ENCODE peak calls at places on chromosomes 2 and 18, in five cellular contexts. One of them, this sample, is unnamed.

GRCh38 chr2:198916548-198916947 is 541.2 kb downstream of the SATB2 start:
- DNase-seq in glutamatergic neuron: peak; percentile 31
- DNase-seq in neural crest cell: no peak
- DNase-seq in natural killer cell: no peak
- DNase-seq in kidney: no peak
- DNase-seq in this sample: no peak

GRCh38 chr2:171963198-171963597 is 36.6 kb upstream of the METAP1D start:
- DNase-seq in glutamatergic neuron: no peak
- DNase-seq in neural crest cell: no peak
- DNase-seq in natural killer cell: no peak
- DNase-seq in kidney: no peak
- DNase-seq in this sample: no peak

GRCh38 chr2:240429341-240429871 is 6.1 kb upstream of the GPC1 start:
- DNase-seq in glutamatergic neuron: no peak
- DNase-seq in neural crest cell: no peak
- DNase-seq in natural killer cell: no peak
- DNase-seq in kidney: peak; percentile 30
- DNase-seq in this sample: no peak

GRCh38 chr2:185668710-185669109 is 69.9 kb upstream of the FSIP2 start:
- DNase-seq in glutamatergic neuron: no peak
- DNase-seq in neural crest cell: no peak
- DNase-seq in natural killer cell: no peak
- DNase-seq in kidney: no peak
- DNase-seq in this sample: no peak

GRCh38 chr2:860259-860855 is 90.3 kb upstream of the SNTG2 start:
- DNase-seq in glutamatergic neuron: no peak
- DNase-seq in neural crest cell: no peak
- DNase-seq in natural killer cell: no peak
- DNase-seq in kidney: no peak
- DNase-seq in this sample: no peak

GRCh38 chr2:133780099-133780996 is 212.1 kb upstream of the NCKAP5 start:
- DNase-seq in glutamatergic neuron: peak; percentile 46
- DNase-seq in neural crest cell: peak; percentile 78
- DNase-seq in natural killer cell: no peak
- DNase-seq in kidney: no peak
- DNase-seq in this sample: peak; percentile 19

GRCh38 chr2:197102202-197102601 is 175.7 kb upstream of the PGAP1 start:
- DNase-seq in glutamatergic neuron: no peak
- DNase-seq in neural crest cell: no peak
- DNase-seq in natural killer cell: no peak
- DNase-seq in kidney: no peak
- DNase-seq in this sample: no peak

GRCh38 chr2:219619235-219619634 is 8.2 kb upstream of the SLC4A3 start:
- DNase-seq in glutamatergic neuron: no peak
- DNase-seq in neural crest cell: no peak
- DNase-seq in natural killer cell: no peak
- DNase-seq in kidney: no peak
- DNase-seq in this sample: no peak

GRCh38 chr2:168346725-168347477 is 99.5 kb upstream of the STK39 start:
- DNase-seq in glutamatergic neuron: peak; percentile 75
- DNase-seq in neural crest cell: peak; percentile 73
- DNase-seq in natural killer cell: peak; percentile 50
- DNase-seq in kidney: peak; percentile 73
- DNase-seq in this sample: peak; percentile 65

GRCh38 chr2:240561325-240561971 is 1.3 kb downstream of the DUSP28 start:
- DNase-seq in glutamatergic neuron: no peak
- DNase-seq in neural crest cell: no peak
- DNase-seq in natural killer cell: no peak
- DNase-seq in kidney: peak; percentile 32
- DNase-seq in this sample: no peak

GRCh38 chr2:238160206-238161129 is 1.7 kb downstream of the ERFE start:
- DNase-seq in glutamatergic neuron: peak; percentile 65
- DNase-seq in neural crest cell: peak; percentile 54
- DNase-seq in natural killer cell: no peak
- DNase-seq in kidney: peak; percentile 68
- DNase-seq in this sample: no peak

GRCh38 chr2:134431837-134432437 is 178.1 kb downstream of the MGAT5 start:
- DNase-seq in glutamatergic neuron: no peak
- DNase-seq in neural crest cell: no peak
- DNase-seq in natural killer cell: no peak
- DNase-seq in kidney: no peak
- DNase-seq in this sample: no peak

GRCh38 chr2:217822296-217823252 is 180.2 kb downstream of the TNS1 start:
- DNase-seq in glutamatergic neuron: no peak
- DNase-seq in neural crest cell: no peak
- DNase-seq in natural killer cell: no peak
- DNase-seq in kidney: no peak
- DNase-seq in this sample: no peak

GRCh38 chr2:127615511-127616166 is 30.3 kb upstream of the GPR17 start:
- DNase-seq in glutamatergic neuron: no peak
- DNase-seq in neural crest cell: no peak
- DNase-seq in natural killer cell: no peak
- DNase-seq in kidney: no peak
- DNase-seq in this sample: no peak

GRCh38 chr2:45275235-45275805 is 266.1 kb upstream of the SIX2 start:
- DNase-seq in glutamatergic neuron: no peak
- DNase-seq in neural crest cell: no peak
- DNase-seq in natural killer cell: no peak
- DNase-seq in kidney: no peak
- DNase-seq in this sample: no peak

GRCh38 chr18:59515147-59515546 is 156.1 kb upstream of the LMAN1 start:
- DNase-seq in glutamatergic neuron: no peak
- DNase-seq in neural crest cell: no peak
- DNase-seq in natural killer cell: no peak
- DNase-seq in kidney: no peak
- DNase-seq in this sample: no peak

GRCh38 chr2:179646173-179646762 is 215.1 kb downstream of the ZNF385B start:
- DNase-seq in glutamatergic neuron: no peak
- DNase-seq in neural crest cell: no peak
- DNase-seq in natural killer cell: no peak
- DNase-seq in kidney: no peak
- DNase-seq in this sample: no peak

GRCh38 chr2:113077921-113078320 is 10.2 kb downstream of the IL1F10 start:
- DNase-seq in glutamatergic neuron: no peak
- DNase-seq in neural crest cell: no peak
- DNase-seq in natural killer cell: no peak
- DNase-seq in kidney: no peak
- DNase-seq in this sample: no peak

GRCh38 chr18:34741401-34741800 is 31.3 kb downstream of the DTNA start:
- DNase-seq in glutamatergic neuron: no peak
- DNase-seq in neural crest cell: no peak
- DNase-seq in natural killer cell: no peak
- DNase-seq in kidney: no peak
- DNase-seq in this sample: no peak

GRCh38 chr18:10858477-10858876 is 290.9 kb downstream of the PIEZO2 start:
- DNase-seq in glutamatergic neuron: no peak
- DNase-seq in neural crest cell: no peak
- DNase-seq in natural killer cell: no peak
- DNase-seq in kidney: no peak
- DNase-seq in this sample: no peak

GRCh38 chr2:206556357-206556949 is 85.8 kb upstream of the FAM237A start:
- DNase-seq in glutamatergic neuron: no peak
- DNase-seq in neural crest cell: no peak
- DNase-seq in natural killer cell: no peak
- DNase-seq in kidney: no peak
- DNase-seq in this sample: no peak

GRCh38 chr2:64860936-64861335 is 128.3 kb upstream of the SLC1A4 start:
- DNase-seq in glutamatergic neuron: no peak
- DNase-seq in neural crest cell: no peak
- DNase-seq in natural killer cell: no peak
- DNase-seq in kidney: no peak
- DNase-seq in this sample: no peak

GRCh38 chr18:14997367-14997766 is 249.4 kb downstream of the ANKRD30B start:
- DNase-seq in glutamatergic neuron: no peak
- DNase-seq in neural crest cell: no peak
- DNase-seq in natural killer cell: no peak
- DNase-seq in kidney: peak; percentile 68
- DNase-seq in this sample: no peak

GRCh38 chr18:75363446-75364225 is 63.9 kb downstream of the SMIM21 start:
- DNase-seq in glutamatergic neuron: no peak
- DNase-seq in neural crest cell: no peak
- DNase-seq in natural killer cell: no peak
- DNase-seq in kidney: no peak
- DNase-seq in this sample: no peak

GRCh38 chr18:75365230-75365629 is 62.3 kb downstream of the SMIM21 start:
- DNase-seq in glutamatergic neuron: no peak
- DNase-seq in neural crest cell: no peak
- DNase-seq in natural killer cell: no peak
- DNase-seq in kidney: no peak
- DNase-seq in this sample: no peak

GRCh38 chr18:75364512-75364911 is 63.0 kb downstream of the SMIM21 start:
- DNase-seq in glutamatergic neuron: no peak
- DNase-seq in neural crest cell: no peak
- DNase-seq in natural killer cell: no peak
- DNase-seq in kidney: no peak
- DNase-seq in this sample: no peak

GRCh38 chr18:75369026-75369425 is 58.5 kb downstream of the SMIM21 start:
- DNase-seq in glutamatergic neuron: no peak
- DNase-seq in neural crest cell: no peak
- DNase-seq in natural killer cell: no peak
- DNase-seq in kidney: no peak
- DNase-seq in this sample: no peak

GRCh38 chr18:75365837-75366236 is 61.7 kb downstream of the SMIM21 start:
- DNase-seq in glutamatergic neuron: no peak
- DNase-seq in neural crest cell: no peak
- DNase-seq in natural killer cell: no peak
- DNase-seq in kidney: no peak
- DNase-seq in this sample: no peak
- TF ChIP-seq CTCF in glutamatergic neuron: no peak
- TF ChIP-seq CTCF in neural crest cell: no peak
- TF ChIP-seq CTCF in natural killer cell: no peak
- TF ChIP-seq CTCF in kidney: no peak
- TF ChIP-seq CTCF in this sample: no peak

DNA sequence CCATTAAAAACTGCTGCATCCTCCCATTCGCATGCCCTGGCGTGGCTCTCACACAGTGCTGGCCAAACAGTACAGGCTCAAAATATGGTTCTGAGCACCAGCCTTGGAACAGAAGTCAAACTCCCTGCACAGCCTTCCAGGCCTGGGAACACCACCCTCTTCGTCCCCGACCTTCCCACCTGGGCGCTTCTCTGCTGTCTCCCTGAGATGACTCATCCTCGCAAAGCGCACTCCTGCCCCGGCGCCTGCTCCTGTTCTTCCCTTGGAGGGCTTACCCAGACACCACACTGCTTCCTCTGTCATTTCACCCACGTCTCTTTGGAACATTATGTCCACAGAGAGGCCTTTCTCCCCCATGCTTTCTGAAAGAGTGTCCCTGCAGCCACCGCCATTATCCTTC is 172.7 kb downstream of the L3MBTL4 start:
- DNase-seq in glutamatergic neuron: no peak
- DNase-seq in neural crest cell: no peak
- DNase-seq in natural killer cell: no peak
- DNase-seq in kidney: no peak
- DNase-seq in this sample: no peak
- TF ChIP-seq CTCF in glutamatergic neuron: no peak
- TF ChIP-seq CTCF in neural crest cell: no peak
- TF ChIP-seq CTCF in natural killer cell: no peak
- TF ChIP-seq CTCF in kidney: no peak
- TF ChIP-seq CTCF in this sample: no peak

GRCh38 chr2:174544156-174544555 is 53.4 kb downstream of the WIPF1 start:
- DNase-seq in glutamatergic neuron: no peak
- DNase-seq in neural crest cell: no peak
- DNase-seq in natural killer cell: no peak
- DNase-seq in kidney: no peak
- DNase-seq in this sample: no peak

GRCh38 chr2:174545240-174545639 is 52.4 kb downstream of the WIPF1 start:
- DNase-seq in glutamatergic neuron: no peak
- DNase-seq in neural crest cell: no peak
- DNase-seq in natural killer cell: no peak
- DNase-seq in kidney: no peak
- DNase-seq in this sample: no peak

GRCh38 chr2:174544802-174545201 is 52.8 kb downstream of the WIPF1 start:
- DNase-seq in glutamatergic neuron: no peak
- DNase-seq in neural crest cell: no peak
- DNase-seq in natural killer cell: no peak
- DNase-seq in kidney: no peak
- DNase-seq in this sample: no peak

GRCh38 chr2:174551697-174552096 is 45.9 kb downstream of the WIPF1 start:
- DNase-seq in glutamatergic neuron: no peak
- DNase-seq in neural crest cell: no peak
- DNase-seq in natural killer cell: no peak
- DNase-seq in kidney: no peak
- DNase-seq in this sample: no peak

DNA sequence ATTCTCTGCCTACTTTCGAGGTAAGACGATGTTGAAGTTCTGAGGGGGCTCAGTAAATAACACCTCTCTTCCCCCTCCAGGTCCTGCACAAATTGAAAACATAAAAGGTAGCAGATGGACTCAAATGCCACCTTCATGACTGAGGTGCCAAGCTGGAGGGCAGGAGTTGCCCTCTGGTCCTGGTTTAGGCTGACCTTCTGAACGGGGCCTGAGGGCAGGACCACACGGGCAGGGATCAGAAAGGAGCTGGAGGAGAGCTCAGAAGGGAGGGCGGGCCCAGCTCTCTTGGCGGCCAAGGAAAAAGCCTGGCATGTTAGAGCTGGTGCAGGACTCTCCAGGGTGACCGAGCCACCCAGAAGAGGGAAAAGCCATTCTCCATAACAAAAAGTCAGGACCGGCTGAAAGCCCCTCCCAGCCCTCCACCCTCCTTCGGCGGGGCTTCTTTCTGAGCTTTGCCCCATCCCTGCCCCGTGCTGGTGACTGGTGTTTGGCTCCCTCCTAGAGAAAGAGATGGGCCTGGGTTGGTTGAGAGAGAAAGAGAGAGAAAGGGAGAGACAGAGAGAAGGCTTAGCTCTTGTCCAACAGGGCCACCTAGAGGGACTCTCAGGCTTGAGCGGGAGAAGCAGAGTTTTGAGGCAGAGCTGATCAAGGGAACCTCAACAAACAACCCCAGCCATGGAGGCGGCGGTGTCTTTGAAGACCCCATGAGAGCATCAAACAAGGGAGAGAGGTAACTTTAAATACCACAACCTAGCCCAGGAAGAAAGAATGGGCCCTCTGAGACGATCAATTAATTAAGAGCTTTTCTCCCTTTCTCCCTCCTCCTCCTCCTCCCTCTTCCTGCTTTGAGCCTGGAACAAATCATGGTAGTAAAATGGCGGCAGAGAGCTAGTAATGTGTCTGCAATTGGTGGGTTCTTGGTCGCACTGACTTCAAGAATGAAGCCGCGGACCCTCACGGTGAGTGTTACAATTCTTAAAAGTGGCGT is 50.8 kb downstream of the WIPF1 start:
- DNase-seq in glutamatergic neuron: peak; percentile 38
- DNase-seq in neural crest cell: no peak
- DNase-seq in natural killer cell: no peak
- DNase-seq in kidney: no peak
- DNase-seq in this sample: no peak
- TF ChIP-seq CTCF in glutamatergic neuron: no peak
- TF ChIP-seq CTCF in neural crest cell: peak; percentile 47
- TF ChIP-seq CTCF in natural killer cell: no peak
- TF ChIP-seq CTCF in kidney: no peak
- TF ChIP-seq CTCF in this sample: no peak

DNA sequence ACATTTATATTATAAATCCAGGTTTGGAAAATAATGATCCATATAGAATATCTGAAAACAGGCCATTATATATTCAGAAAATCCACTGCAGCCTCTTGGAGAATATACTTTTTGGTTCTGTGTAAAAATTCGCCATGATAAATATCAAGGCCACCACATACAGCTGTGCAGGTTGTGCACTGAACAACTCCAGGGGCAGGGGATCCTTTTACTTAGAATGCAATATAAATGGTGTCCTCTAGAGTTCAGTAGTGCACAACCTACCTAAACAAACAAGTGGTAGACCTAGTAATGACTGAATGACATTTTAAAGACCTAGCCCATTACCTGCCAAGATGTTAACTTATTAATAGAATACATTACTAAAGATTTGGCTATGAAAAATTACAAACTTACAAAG is 22.4 kb downstream of the MOGAT1 start:
- DNase-seq in glutamatergic neuron: no peak
- DNase-seq in neural crest cell: no peak
- DNase-seq in natural killer cell: no peak
- DNase-seq in kidney: no peak
- DNase-seq in this sample: no peak
- TF ChIP-seq CTCF in glutamatergic neuron: no peak
- TF ChIP-seq CTCF in neural crest cell: peak; percentile 37
- TF ChIP-seq CTCF in natural killer cell: no peak
- TF ChIP-seq CTCF in kidney: no peak
- TF ChIP-seq CTCF in this sample: no peak

This sample was measured in uterus.